ENCODE peak calls at places on chromosomes 4 and X, in five cellular contexts. One of them, this sample, is unnamed.

GRCh38 chr4:7806724-7807123 is 132.9 kb downstream of the AFAP1 start:
- DNase-seq in fibroblast of villous mesenchyme: no peak
- DNase-seq in RWPE1: no peak
- DNase-seq in nephron progenitor cell: no peak
- DNase-seq in ovary: no peak
- DNase-seq in this sample: peak; percentile 34

GRCh38 chr4:76301775-76302162 is 4.8 kb upstream of the STBD1 start:
- DNase-seq in fibroblast of villous mesenchyme: no peak
- DNase-seq in RWPE1: no peak
- DNase-seq in nephron progenitor cell: no peak
- DNase-seq in ovary: no peak
- DNase-seq in this sample: no peak

GRCh38 chrX:55342533-55343501 is 78.1 kb upstream of the PAGE3 start:
- DNase-seq in fibroblast of villous mesenchyme: peak; percentile 7
- DNase-seq in RWPE1: peak; percentile 13
- DNase-seq in nephron progenitor cell: no peak
- DNase-seq in ovary: no peak
- DNase-seq in this sample: peak; percentile 6

GRCh38 chr4:12173496-12173895 is 744.8 kb upstream of the HS3ST1 start:
- DNase-seq in fibroblast of villous mesenchyme: no peak
- DNase-seq in RWPE1: no peak
- DNase-seq in nephron progenitor cell: no peak
- DNase-seq in ovary: no peak
- DNase-seq in this sample: no peak

GRCh38 chr4:105520819-105521790 is 31.3 kb upstream of the ARHGEF38 start:
- DNase-seq in fibroblast of villous mesenchyme: peak; percentile 50
- DNase-seq in RWPE1: peak; percentile 53
- DNase-seq in nephron progenitor cell: peak; percentile 37
- DNase-seq in ovary: no peak
- DNase-seq in this sample: peak; percentile 68

GRCh38 chr4:100071531-100071930 is 118.7 kb downstream of the DDIT4L start:
- DNase-seq in fibroblast of villous mesenchyme: no peak
- DNase-seq in RWPE1: no peak
- DNase-seq in nephron progenitor cell: no peak
- DNase-seq in ovary: no peak
- DNase-seq in this sample: no peak

GRCh38 chr4:147174561-147174960 is 228.9 kb upstream of the TTC29 start:
- DNase-seq in fibroblast of villous mesenchyme: no peak
- DNase-seq in RWPE1: no peak
- DNase-seq in nephron progenitor cell: no peak
- DNase-seq in ovary: no peak
- DNase-seq in this sample: no peak

GRCh38 chr4:115790812-115791211 is 677.4 kb upstream of the NDST4 start:
- DNase-seq in fibroblast of villous mesenchyme: no peak
- DNase-seq in RWPE1: no peak
- DNase-seq in nephron progenitor cell: no peak
- DNase-seq in ovary: no peak
- DNase-seq in this sample: no peak

GRCh38 chr4:90074322-90074886 is 52.8 kb upstream of the CCSER1 start:
- DNase-seq in fibroblast of villous mesenchyme: no peak
- DNase-seq in RWPE1: no peak
- DNase-seq in nephron progenitor cell: no peak
- DNase-seq in ovary: no peak
- DNase-seq in this sample: peak; percentile 56

GRCh38 chr4:153611679-153612078 is 72.4 kb upstream of the TLR2 start:
- DNase-seq in fibroblast of villous mesenchyme: peak; percentile 38
- DNase-seq in RWPE1: no peak
- DNase-seq in nephron progenitor cell: no peak
- DNase-seq in ovary: no peak
- DNase-seq in this sample: no peak
- TF ChIP-seq CTCF in fibroblast of villous mesenchyme: no peak
- TF ChIP-seq CTCF in RWPE1: no peak
- TF ChIP-seq CTCF in nephron progenitor cell: no peak
- TF ChIP-seq CTCF in ovary: no peak
- TF ChIP-seq CTCF in this sample: no peak

DNA sequence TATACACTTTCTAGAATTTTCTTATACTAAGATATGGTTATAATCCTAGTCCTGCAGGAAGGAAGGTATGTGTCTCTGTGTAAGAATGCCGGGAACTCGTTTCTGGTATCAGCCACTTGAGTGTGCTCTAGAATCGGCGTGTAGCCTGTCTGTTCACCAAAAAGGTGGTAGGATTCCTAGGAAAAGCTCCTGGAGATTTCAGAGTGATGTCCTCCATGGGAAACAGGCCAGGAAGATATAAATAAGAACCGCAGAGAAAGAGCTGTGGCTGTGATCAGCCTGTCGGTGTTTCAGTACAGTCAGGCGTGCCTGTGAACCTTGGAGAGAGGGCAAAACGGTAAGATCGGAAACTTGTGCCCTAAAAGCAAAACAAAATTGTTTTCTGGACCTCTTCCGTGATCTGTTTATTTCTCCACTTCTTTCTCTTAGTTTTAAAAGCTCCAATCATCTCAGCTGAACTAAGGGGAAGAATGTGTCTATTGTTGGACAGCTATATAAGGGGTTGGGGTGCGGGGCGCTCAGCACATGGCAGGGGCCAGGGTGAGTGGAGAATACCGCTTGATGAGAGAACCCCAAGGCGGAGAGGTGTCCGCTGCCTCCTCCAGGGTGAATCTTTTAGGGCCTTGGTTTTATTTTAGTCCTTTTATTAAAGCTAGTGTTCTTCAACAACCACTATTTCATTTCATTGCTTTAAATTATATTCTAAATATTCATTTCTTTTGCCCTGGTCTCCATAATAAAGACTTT is 303.8 kb upstream of the TENM3 start:
- DNase-seq in fibroblast of villous mesenchyme: peak; percentile 16
- DNase-seq in RWPE1: no peak
- DNase-seq in nephron progenitor cell: no peak
- DNase-seq in ovary: no peak
- DNase-seq in this sample: peak; percentile 23
- TF ChIP-seq CTCF in fibroblast of villous mesenchyme: no peak
- TF ChIP-seq CTCF in RWPE1: no peak
- TF ChIP-seq CTCF in nephron progenitor cell: no peak
- TF ChIP-seq CTCF in ovary: no peak
- TF ChIP-seq CTCF in this sample: peak; percentile 25

GRCh38 chr4:5708171-5708828 is at the start of gene EVC2:
- DNase-seq in fibroblast of villous mesenchyme: peak; percentile 68
- DNase-seq in RWPE1: peak; percentile 12
- DNase-seq in nephron progenitor cell: peak; percentile 80
- DNase-seq in ovary: peak; percentile 91
- DNase-seq in this sample: peak; percentile 71

GRCh38 chr4:5710962-5711478 is at the start of gene EVC:
- DNase-seq in fibroblast of villous mesenchyme: peak; percentile 76
- DNase-seq in RWPE1: peak; percentile 70
- DNase-seq in nephron progenitor cell: peak; percentile 80
- DNase-seq in ovary: peak; percentile 90
- DNase-seq in this sample: peak; percentile 85

GRCh38 chr4:5708829-5709680 is 696 bp upstream of the EVC2 start:
- DNase-seq in fibroblast of villous mesenchyme: no peak
- DNase-seq in RWPE1: no peak
- DNase-seq in nephron progenitor cell: peak; percentile 15
- DNase-seq in ovary: peak; percentile 59
- DNase-seq in this sample: peak; percentile 50

GRCh38 chr4:5711479-5712184 is 631 bp downstream of the EVC start:
- DNase-seq in fibroblast of villous mesenchyme: peak; percentile 56
- DNase-seq in RWPE1: no peak
- DNase-seq in nephron progenitor cell: peak; percentile 59
- DNase-seq in ovary: peak; percentile 58
- DNase-seq in this sample: no peak

DNA sequence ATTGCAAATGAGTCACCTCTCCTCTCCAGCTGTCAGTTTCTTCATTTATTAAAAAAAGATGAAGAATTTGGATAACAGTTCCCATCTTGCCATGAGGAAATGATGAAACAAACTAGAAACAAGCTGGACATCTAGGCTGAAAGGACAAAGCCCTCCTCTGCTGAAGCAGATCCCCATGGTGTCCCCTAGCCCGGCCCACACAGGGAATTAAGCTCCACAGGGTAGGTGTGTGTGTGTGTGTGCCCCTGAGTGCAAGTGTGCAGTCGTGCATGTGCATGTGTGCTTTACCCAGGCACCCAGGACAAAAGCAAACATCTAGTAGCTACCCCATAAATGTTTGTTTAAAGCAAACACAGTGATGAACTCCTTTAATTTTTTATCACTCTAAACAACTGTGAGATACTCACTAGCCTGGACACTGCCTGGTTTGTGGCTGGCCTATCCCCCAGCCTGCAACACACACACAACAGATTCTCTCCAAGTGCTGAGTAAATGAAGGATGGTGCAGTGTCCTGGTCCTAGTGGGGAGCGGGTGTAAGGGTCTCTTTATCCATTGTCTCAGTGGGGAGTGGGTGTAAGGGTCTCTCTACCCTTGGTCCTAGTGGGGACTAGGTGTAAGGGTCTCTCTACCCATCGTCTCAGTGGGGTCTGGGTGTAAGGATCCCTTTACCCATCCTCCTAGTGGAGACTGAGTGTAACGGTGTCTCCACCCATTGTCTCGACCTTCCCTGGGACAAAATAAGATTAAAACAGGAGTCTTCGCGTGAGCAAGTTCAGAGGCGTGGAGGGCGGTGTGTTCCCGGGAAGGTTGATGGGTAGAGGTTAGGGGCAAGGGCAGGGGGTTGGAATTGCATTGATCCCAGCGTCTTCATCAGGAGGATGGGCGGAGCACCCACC is 688 bp upstream of the EVC start:
- DNase-seq in fibroblast of villous mesenchyme: peak; percentile 18
- DNase-seq in RWPE1: peak; percentile 13
- DNase-seq in nephron progenitor cell: no peak
- DNase-seq in ovary: no peak
- DNase-seq in this sample: peak; percentile 57
- TF ChIP-seq CTCF in fibroblast of villous mesenchyme: peak; percentile 52
- TF ChIP-seq CTCF in RWPE1: peak; percentile 11
- TF ChIP-seq CTCF in nephron progenitor cell: no peak
- TF ChIP-seq CTCF in ovary: no peak
- TF ChIP-seq CTCF in this sample: peak; percentile 55

GRCh38 chrX:51893931-51894696 is 691 bp downstream of the MAGED1 start:
- DNase-seq in fibroblast of villous mesenchyme: no peak
- DNase-seq in RWPE1: peak; percentile 2
- DNase-seq in nephron progenitor cell: peak; percentile 42
- DNase-seq in ovary: no peak
- DNase-seq in this sample: peak; percentile 59

GRCh38 chrX:51896626-51897025 is 3.2 kb downstream of the MAGED1 start:
- DNase-seq in fibroblast of villous mesenchyme: no peak
- DNase-seq in RWPE1: no peak
- DNase-seq in nephron progenitor cell: no peak
- DNase-seq in ovary: no peak
- DNase-seq in this sample: no peak

GRCh38 chrX:51891821-51892551 is 1.4 kb upstream of the MAGED1 start:
- DNase-seq in fibroblast of villous mesenchyme: peak; percentile 44
- DNase-seq in RWPE1: no peak
- DNase-seq in nephron progenitor cell: no peak
- DNase-seq in ovary: peak; percentile 36
- DNase-seq in this sample: peak; percentile 11

GRCh38 chrX:51892921-51893745 is at the start of gene MAGED1:
- DNase-seq in fibroblast of villous mesenchyme: peak; percentile 96
- DNase-seq in RWPE1: peak; percentile 74
- DNase-seq in nephron progenitor cell: peak; percentile 90
- DNase-seq in ovary: peak; percentile 93
- DNase-seq in this sample: peak; percentile 95

GRCh38 chrX:51894697-51895336 is 1.4 kb downstream of the MAGED1 start:
- DNase-seq in fibroblast of villous mesenchyme: peak; percentile 28
- DNase-seq in RWPE1: no peak
- DNase-seq in nephron progenitor cell: peak; percentile 20
- DNase-seq in ovary: peak; percentile 68
- DNase-seq in this sample: peak; percentile 14
- TF ChIP-seq CTCF in fibroblast of villous mesenchyme: no peak
- TF ChIP-seq CTCF in RWPE1: no peak
- TF ChIP-seq CTCF in nephron progenitor cell: no peak
- TF ChIP-seq CTCF in ovary: no peak
- TF ChIP-seq CTCF in this sample: peak; percentile 17

DNA sequence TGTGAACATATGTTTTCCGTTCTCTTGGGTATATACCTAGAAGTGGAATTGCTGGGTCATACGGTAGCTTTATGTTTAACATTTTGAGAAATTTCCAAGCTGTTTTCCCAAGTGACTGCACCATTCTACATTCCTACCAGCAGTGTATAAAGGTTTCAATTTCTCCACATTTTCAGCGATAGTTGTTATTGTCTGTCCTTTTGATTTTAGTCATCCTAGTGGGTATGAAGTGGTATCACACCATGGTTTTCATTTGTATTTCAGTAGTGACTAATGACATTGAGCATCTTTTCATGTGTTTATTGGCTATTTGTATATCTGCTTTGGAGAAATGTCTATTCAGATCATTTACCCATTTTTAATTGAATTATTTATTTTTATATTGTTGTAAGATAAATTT is 2.4 kb downstream of the PPEF1 start:
- DNase-seq in fibroblast of villous mesenchyme: no peak
- DNase-seq in RWPE1: no peak
- DNase-seq in nephron progenitor cell: no peak
- DNase-seq in ovary: no peak
- DNase-seq in this sample: no peak
- TF ChIP-seq CTCF in fibroblast of villous mesenchyme: no peak
- TF ChIP-seq CTCF in RWPE1: no peak
- TF ChIP-seq CTCF in nephron progenitor cell: no peak
- TF ChIP-seq CTCF in ovary: no peak
- TF ChIP-seq CTCF in this sample: no peak

GRCh38 chr4:109701566-109702399 is 1.5 kb downstream of the CASP6 start:
- DNase-seq in fibroblast of villous mesenchyme: no peak
- DNase-seq in RWPE1: no peak
- DNase-seq in nephron progenitor cell: peak; percentile 5
- DNase-seq in ovary: no peak
- DNase-seq in this sample: peak; percentile 10
- TF ChIP-seq CTCF in fibroblast of villous mesenchyme: no peak
- TF ChIP-seq CTCF in RWPE1: no peak
- TF ChIP-seq CTCF in nephron progenitor cell: no peak
- TF ChIP-seq CTCF in ovary: no peak
- TF ChIP-seq CTCF in this sample: no peak

DNA sequence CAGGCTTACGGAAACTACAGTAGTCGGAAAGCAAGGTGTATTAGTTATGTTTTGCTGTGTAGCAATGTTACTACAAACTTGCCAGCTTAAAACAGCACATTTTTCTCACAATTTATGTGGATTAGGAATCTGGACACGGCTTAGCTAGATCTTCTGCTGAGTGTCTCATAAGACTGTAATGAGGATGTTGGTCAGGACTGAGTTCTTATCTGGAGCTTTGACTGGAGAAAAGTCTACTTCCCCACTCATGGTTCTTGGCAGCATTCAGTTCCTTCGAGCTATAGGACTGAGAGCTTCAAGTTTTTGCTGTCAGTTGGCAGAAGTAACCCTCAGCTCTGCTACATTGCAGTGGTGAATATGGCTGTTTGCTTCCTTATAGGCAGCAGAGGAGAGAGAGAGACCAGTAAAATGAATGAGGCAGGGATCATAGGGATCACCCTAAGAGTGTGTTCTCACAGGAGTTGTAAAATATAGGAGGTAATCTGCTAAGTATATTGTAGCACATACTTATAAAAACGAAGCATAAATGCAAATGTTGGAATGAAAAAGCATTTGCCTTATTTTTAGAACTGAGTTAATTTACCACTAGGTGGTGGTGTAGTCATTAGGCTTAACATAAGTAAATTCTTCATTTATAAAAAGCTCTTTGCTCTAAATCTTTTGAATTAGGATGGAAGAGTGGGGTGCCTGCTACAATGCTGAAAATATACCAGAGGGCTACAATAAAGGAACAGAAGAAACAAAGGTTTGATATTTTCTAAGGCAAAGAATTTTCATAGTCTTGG is 38.6 kb downstream of the ALG13 start:
- DNase-seq in fibroblast of villous mesenchyme: peak; percentile 10
- DNase-seq in RWPE1: no peak
- DNase-seq in nephron progenitor cell: no peak
- DNase-seq in ovary: no peak
- DNase-seq in this sample: no peak
- TF ChIP-seq CTCF in fibroblast of villous mesenchyme: peak; percentile 28
- TF ChIP-seq CTCF in RWPE1: peak; percentile 14
- TF ChIP-seq CTCF in nephron progenitor cell: peak; percentile 26
- TF ChIP-seq CTCF in ovary: no peak
- TF ChIP-seq CTCF in this sample: peak; percentile 58

This sample was measured in neural progenitor cell.